ENCODE peak calls at places on chromosomes 12 and 14, in seven cellular contexts. One of them, this sample, is unnamed.
A peak's percentile ranks its signal among the peaks of the same experiment; 100 is the strongest.

GRCh38 chr14:60510976-60511599 is 2.1 kb downstream of the SIX6 start:
- DNase-seq in SK-N-SH: peak; percentile 52
- DNase-seq in HepG2: no peak
- DNase-seq in GM12878: no peak
- DNase-seq in K562: no peak
- DNase-seq in H1: no peak
- DNase-seq in HCT116: no peak
- DNase-seq in this sample: no peak

GRCh38 chr14:90556050-90556477 is 159.2 kb downstream of the CALM1 start:
- DNase-seq in HepG2: peak; percentile 29
- DNase-seq in K562: no peak
- DNase-seq in SK-N-SH: peak; percentile 64
- DNase-seq in HCT116: no peak
- DNase-seq in GM12878: no peak
- DNase-seq in H1: no peak
- DNase-seq in this sample: peak; percentile 79

GRCh38 chr14:81406863-81407262 is 6.7 kb upstream of the STON2 start:
- DNase-seq in H1: no peak
- DNase-seq in GM12878: no peak
- DNase-seq in HCT116: no peak
- DNase-seq in HepG2: peak; percentile 11
- DNase-seq in K562: no peak
- DNase-seq in SK-N-SH: no peak
- DNase-seq in this sample: no peak

GRCh38 chr14:89702151-89702936 is 252.2 kb downstream of the EFCAB11 start:
- DNase-seq in GM12878: no peak
- DNase-seq in HepG2: no peak
- DNase-seq in HCT116: no peak
- DNase-seq in K562: no peak
- DNase-seq in SK-N-SH: no peak
- DNase-seq in H1: no peak
- DNase-seq in this sample: no peak

GRCh38 chr12:59372971-59373370 is 222.9 kb upstream of the SLC16A7 start:
- DNase-seq in SK-N-SH: no peak
- DNase-seq in K562: no peak
- DNase-seq in HCT116: peak; percentile 8
- DNase-seq in HepG2: no peak
- DNase-seq in GM12878: no peak
- DNase-seq in H1: no peak
- DNase-seq in this sample: peak; percentile 58

GRCh38 chr12:100733817-100734593 is 60.6 kb upstream of the ANO4 start:
- DNase-seq in HepG2: peak; percentile 20
- DNase-seq in K562: peak; percentile 23
- DNase-seq in HCT116: peak; percentile 21
- DNase-seq in GM12878: no peak
- DNase-seq in SK-N-SH: no peak
- DNase-seq in H1: no peak
- DNase-seq in this sample: no peak

GRCh38 chr12:92649511-92650227 is 53.1 kb upstream of the PLEKHG7 start:
- DNase-seq in HepG2: peak; percentile 59
- DNase-seq in SK-N-SH: peak; percentile 65
- DNase-seq in K562: peak; percentile 57
- DNase-seq in HCT116: peak; percentile 76
- DNase-seq in H1: peak; percentile 33
- DNase-seq in GM12878: peak; percentile 67
- DNase-seq in this sample: peak; percentile 67

GRCh38 chr12:76259660-76260389 is 88.4 kb downstream of the BBS10 start:
- DNase-seq in GM12878: no peak
- DNase-seq in H1: no peak
- DNase-seq in HepG2: no peak
- DNase-seq in K562: no peak
- DNase-seq in SK-N-SH: no peak
- DNase-seq in HCT116: no peak
- DNase-seq in this sample: no peak

GRCh38 chr12:2287589-2287988 is 234.8 kb downstream of the CACNA1C start:
- DNase-seq in SK-N-SH: no peak
- DNase-seq in K562: no peak
- DNase-seq in GM12878: no peak
- DNase-seq in H1: no peak
- DNase-seq in HCT116: no peak
- DNase-seq in HepG2: no peak
- DNase-seq in this sample: no peak

GRCh38 chr12:49482095-49483051 is 56.5 kb upstream of the KCNH3 start:
- DNase-seq in GM12878: no peak
- DNase-seq in HepG2: peak; percentile 17
- DNase-seq in HCT116: no peak
- DNase-seq in SK-N-SH: no peak
- DNase-seq in H1: no peak
- DNase-seq in K562: no peak
- DNase-seq in this sample: peak; percentile 40

GRCh38 chr12:98449601-98450000 is 65.8 kb upstream of the TMPO start:
- DNase-seq in K562: no peak
- DNase-seq in SK-N-SH: no peak
- DNase-seq in H1: no peak
- DNase-seq in HepG2: no peak
- DNase-seq in GM12878: no peak
- DNase-seq in HCT116: no peak
- DNase-seq in this sample: no peak

GRCh38 chr12:58395470-58395869 is 454.1 kb downstream of the ATP23 start:
- DNase-seq in GM12878: no peak
- DNase-seq in K562: no peak
- DNase-seq in SK-N-SH: no peak
- DNase-seq in H1: no peak
- DNase-seq in HepG2: no peak
- DNase-seq in HCT116: peak; percentile 26
- DNase-seq in this sample: no peak

GRCh38 chr12:13024151-13024946 is 19.8 kb upstream of the FAM234B start:
- DNase-seq in K562: peak; percentile 16
- DNase-seq in HCT116: peak; percentile 28
- DNase-seq in GM12878: no peak
- DNase-seq in HepG2: peak; percentile 11
- DNase-seq in SK-N-SH: no peak
- DNase-seq in H1: no peak
- DNase-seq in this sample: no peak

GRCh38 chr14:105857223-105857815 is 330.9 kb downstream of the TMEM121 start:
- DNase-seq in K562: no peak
- DNase-seq in GM12878: no peak
- DNase-seq in SK-N-SH: no peak
- DNase-seq in HepG2: no peak
- DNase-seq in HCT116: no peak
- DNase-seq in H1: no peak
- DNase-seq in this sample: no peak

GRCh38 chr14:24136684-24137528 is 912 bp downstream of the PSME1 start:
- DNase-seq in HepG2: no peak
- DNase-seq in HCT116: no peak
- DNase-seq in H1: no peak
- DNase-seq in SK-N-SH: no peak
- DNase-seq in K562: no peak
- DNase-seq in GM12878: no peak
- DNase-seq in this sample: peak; percentile 59

GRCh38 chr12:26810330-26810729 is 22.7 kb downstream of the ITPR2 start:
- DNase-seq in SK-N-SH: no peak
- DNase-seq in HCT116: no peak
- DNase-seq in K562: no peak
- DNase-seq in H1: no peak
- DNase-seq in GM12878: no peak
- DNase-seq in HepG2: no peak
- DNase-seq in this sample: no peak

GRCh38 chr14:99966912-99967311 is 98.3 kb upstream of the EVL start:
- DNase-seq in SK-N-SH: no peak
- DNase-seq in HepG2: no peak
- DNase-seq in H1: no peak
- DNase-seq in GM12878: no peak
- DNase-seq in K562: no peak
- DNase-seq in HCT116: no peak
- DNase-seq in this sample: no peak

GRCh38 chr14:99969673-99970322 is 95.4 kb upstream of the EVL start:
- DNase-seq in HepG2: no peak
- DNase-seq in K562: no peak
- DNase-seq in GM12878: no peak
- DNase-seq in HCT116: no peak
- DNase-seq in H1: no peak
- DNase-seq in SK-N-SH: no peak
- DNase-seq in this sample: peak; percentile 59

GRCh38 chr14:99968156-99968920 is 96.9 kb upstream of the EVL start:
- DNase-seq in HCT116: no peak
- DNase-seq in H1: no peak
- DNase-seq in K562: no peak
- DNase-seq in SK-N-SH: no peak
- DNase-seq in GM12878: no peak
- DNase-seq in HepG2: no peak
- DNase-seq in this sample: no peak

GRCh38 chr14:99971087-99971928 is 93.9 kb upstream of the EVL start:
- DNase-seq in H1: peak; percentile 49
- DNase-seq in SK-N-SH: peak; percentile 98
- DNase-seq in HCT116: peak; percentile 21
- DNase-seq in K562: peak; percentile 93
- DNase-seq in HepG2: peak; percentile 78
- DNase-seq in GM12878: no peak
- DNase-seq in this sample: peak; percentile 93

GRCh38 chr14:99968931-99969330 is 96.3 kb upstream of the EVL start:
- DNase-seq in GM12878: no peak
- DNase-seq in SK-N-SH: no peak
- DNase-seq in HCT116: no peak
- DNase-seq in HepG2: no peak
- DNase-seq in K562: no peak
- DNase-seq in H1: no peak
- DNase-seq in this sample: no peak
- TF ChIP-seq JUND in GM12878: no peak
- TF ChIP-seq JUND in SK-N-SH: no peak
- TF ChIP-seq JUND in HCT116: no peak
- TF ChIP-seq JUND in HepG2: no peak
- TF ChIP-seq JUND in K562: no peak
- TF ChIP-seq JUND in H1: no peak
- TF ChIP-seq JUND in this sample: no peak

DNA sequence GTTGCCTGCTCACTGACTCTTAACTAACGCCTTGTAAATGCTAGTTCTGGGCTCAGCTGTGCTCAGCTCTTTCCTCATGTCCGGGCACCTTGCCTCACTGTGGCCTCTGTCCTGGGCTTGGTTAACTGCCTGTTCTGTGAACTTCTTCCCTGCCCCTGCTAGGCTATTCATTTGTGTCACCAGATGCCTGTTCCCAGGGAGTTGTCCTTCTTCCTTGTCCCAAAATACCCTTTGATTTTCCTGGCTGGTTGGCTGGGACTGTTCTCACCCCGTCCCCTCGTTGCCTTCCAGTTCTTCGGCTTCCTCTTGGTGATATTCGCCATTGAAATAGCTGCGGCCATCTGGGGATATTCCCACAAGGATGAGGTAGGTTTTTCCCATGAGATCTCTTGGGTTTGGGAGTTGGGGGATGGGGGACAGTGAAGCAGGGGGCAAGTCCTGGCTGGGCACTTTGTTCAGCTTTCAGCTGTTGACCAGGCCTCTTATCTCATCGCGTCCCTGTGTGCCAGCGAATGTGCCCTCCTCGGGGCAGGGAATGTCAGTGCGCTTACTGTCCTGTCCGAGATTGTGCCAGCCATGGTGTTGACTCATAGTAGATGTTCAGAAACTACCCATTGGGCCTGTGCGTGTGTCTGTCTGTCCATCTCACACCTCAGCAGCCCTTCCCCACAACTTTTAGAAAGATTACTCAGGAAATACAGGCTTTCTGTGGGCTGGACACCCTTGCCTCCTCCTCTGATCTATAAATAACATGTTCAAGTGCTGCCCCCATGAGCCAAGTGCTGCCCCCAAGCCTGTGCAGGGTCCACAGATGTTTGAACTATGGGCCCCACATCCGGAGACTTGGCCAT is 33.1 kb downstream of the CD9 start:
- DNase-seq in HepG2: no peak
- DNase-seq in K562: no peak
- DNase-seq in HCT116: no peak
- DNase-seq in SK-N-SH: no peak
- DNase-seq in H1: no peak
- DNase-seq in GM12878: no peak
- DNase-seq in this sample: no peak
- TF ChIP-seq JUND in HepG2: no peak
- TF ChIP-seq JUND in K562: no peak
- TF ChIP-seq JUND in HCT116: no peak
- TF ChIP-seq JUND in SK-N-SH: no peak
- TF ChIP-seq JUND in H1: no peak
- TF ChIP-seq JUND in GM12878: no peak
- TF ChIP-seq JUND in this sample: no peak

GRCh38 chr12:40013847-40014246 is 92.0 kb downstream of the SLC2A13 start:
- DNase-seq in SK-N-SH: no peak
- DNase-seq in H1: no peak
- DNase-seq in HCT116: no peak
- DNase-seq in HepG2: no peak
- DNase-seq in K562: no peak
- DNase-seq in GM12878: no peak
- DNase-seq in this sample: no peak

GRCh38 chr12:40013292-40013691 is 92.6 kb downstream of the SLC2A13 start:
- DNase-seq in K562: no peak
- DNase-seq in HepG2: no peak
- DNase-seq in HCT116: no peak
- DNase-seq in GM12878: no peak
- DNase-seq in H1: no peak
- DNase-seq in SK-N-SH: no peak
- DNase-seq in this sample: no peak

GRCh38 chr12:40011775-40012129 is 94.1 kb downstream of the SLC2A13 start:
- DNase-seq in H1: no peak
- DNase-seq in K562: no peak
- DNase-seq in GM12878: no peak
- DNase-seq in HCT116: no peak
- DNase-seq in SK-N-SH: no peak
- DNase-seq in HepG2: no peak
- DNase-seq in this sample: no peak

GRCh38 chr12:40010899-40011774 is 94.7 kb downstream of the SLC2A13 start:
- DNase-seq in GM12878: peak; percentile 35
- DNase-seq in HepG2: peak; percentile 65
- DNase-seq in SK-N-SH: peak; percentile 40
- DNase-seq in K562: peak; percentile 53
- DNase-seq in H1: no peak
- DNase-seq in HCT116: peak; percentile 41
- DNase-seq in this sample: peak; percentile 45

DNA sequence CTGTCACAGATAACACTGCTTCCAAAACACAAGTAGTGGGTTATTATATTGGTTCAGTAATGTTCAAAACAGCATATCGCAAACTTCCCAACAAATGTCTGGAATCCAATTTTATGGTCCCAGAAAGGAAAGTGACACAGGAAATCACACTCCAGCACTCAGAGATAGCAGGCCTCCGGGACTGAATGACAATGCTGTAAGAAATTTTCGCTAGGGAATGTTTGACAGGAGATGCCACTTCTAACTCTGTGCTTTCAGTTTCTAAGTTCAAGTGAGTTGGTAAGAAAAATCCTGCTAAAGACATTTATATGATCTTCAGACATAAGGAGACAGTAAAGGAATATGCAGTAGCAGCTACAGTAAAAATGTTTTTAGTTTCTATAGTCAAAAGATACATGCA is 93.2 kb downstream of the SLC2A13 start:
- DNase-seq in H1: no peak
- DNase-seq in HCT116: no peak
- DNase-seq in K562: no peak
- DNase-seq in HepG2: no peak
- DNase-seq in SK-N-SH: no peak
- DNase-seq in GM12878: no peak
- DNase-seq in this sample: no peak
- TF ChIP-seq JUND in H1: no peak
- TF ChIP-seq JUND in HCT116: no peak
- TF ChIP-seq JUND in K562: no peak
- TF ChIP-seq JUND in HepG2: no peak
- TF ChIP-seq JUND in SK-N-SH: no peak
- TF ChIP-seq JUND in GM12878: no peak
- TF ChIP-seq JUND in this sample: no peak

GRCh38 chr12:122871851-122872785 is 23.8 kb downstream of the VPS37B start:
- DNase-seq in SK-N-SH: peak; percentile 74
- DNase-seq in H1: peak; percentile 96
- DNase-seq in HCT116: no peak
- DNase-seq in HepG2: no peak
- DNase-seq in GM12878: peak; percentile 52
- DNase-seq in K562: no peak
- DNase-seq in this sample: peak; percentile 87
- TF ChIP-seq JUND in SK-N-SH: no peak
- TF ChIP-seq JUND in H1: no peak
- TF ChIP-seq JUND in HCT116: no peak
- TF ChIP-seq JUND in HepG2: no peak
- TF ChIP-seq JUND in GM12878: no peak
- TF ChIP-seq JUND in K562: no peak
- TF ChIP-seq JUND in this sample: no peak